ENCODE peak calls at places on chromosomes 3 and 15, in four cellular contexts. One of them, this sample, is unnamed.

GRCh38 chr3:27556854-27557253 is 72.7 kb upstream of the SLC4A7 start:
- DNase-seq in IMR-90: peak
- DNase-seq in K562: no peak
- DNase-seq in H1: no peak
- DNase-seq in this sample: no peak

GRCh38 chr15:89130194-89130593 is 41.9 kb downstream of the ABHD2 start:
- DNase-seq in IMR-90: no peak
- DNase-seq in K562: no peak
- DNase-seq in H1: no peak
- DNase-seq in this sample: no peak

GRCh38 chr3:20422391-20422790 is 236.4 kb upstream of the SGO1 start:
- DNase-seq in IMR-90: no peak
- DNase-seq in K562: no peak
- DNase-seq in H1: no peak
- DNase-seq in this sample: no peak

GRCh38 chr15:93253656-93254055 is 164.6 kb upstream of the RGMA start:
- DNase-seq in IMR-90: no peak
- DNase-seq in K562: no peak
- DNase-seq in H1: no peak
- DNase-seq in this sample: no peak

GRCh38 chr3:31196881-31197364 is 302.5 kb upstream of the GADL1 start:
- DNase-seq in IMR-90: peak
- DNase-seq in K562: no peak
- DNase-seq in H1: no peak
- DNase-seq in this sample: no peak

GRCh38 chr3:162338514-162338913 is 841.9 kb downstream of the OTOL1 start:
- DNase-seq in IMR-90: peak
- DNase-seq in K562: no peak
- DNase-seq in H1: no peak
- DNase-seq in this sample: no peak

GRCh38 chr3:155744091-155744625 is 713 bp downstream of the PLCH1 start:
- DNase-seq in IMR-90: peak
- DNase-seq in K562: peak
- DNase-seq in H1: no peak
- DNase-seq in this sample: no peak

GRCh38 chr3:143433787-143434378 is 314.3 kb downstream of the CHST2 start:
- DNase-seq in IMR-90: no peak
- DNase-seq in K562: peak
- DNase-seq in H1: no peak
- DNase-seq in this sample: no peak

GRCh38 chr15:71471347-71471746 is 339.0 kb upstream of the NR2E3 start:
- DNase-seq in IMR-90: peak
- DNase-seq in K562: no peak
- DNase-seq in H1: no peak
- DNase-seq in this sample: no peak

GRCh38 chr15:85925649-85926237 is 131.0 kb upstream of the KLHL25 start:
- DNase-seq in IMR-90: no peak
- DNase-seq in K562: no peak
- DNase-seq in H1: no peak
- DNase-seq in this sample: no peak

GRCh38 chr3:133928136-133928893 is 32.6 kb upstream of the RAB6B start:
- DNase-seq in IMR-90: no peak
- DNase-seq in K562: no peak
- DNase-seq in H1: no peak
- DNase-seq in this sample: no peak

GRCh38 chr15:81948142-81948709 is 97.6 kb downstream of the MEX3B start:
- DNase-seq in IMR-90: no peak
- DNase-seq in K562: peak
- DNase-seq in H1: no peak
- DNase-seq in this sample: no peak

GRCh38 chr15:41585140-41586047 is 26.4 kb downstream of the TYRO3 start:
- DNase-seq in IMR-90: peak
- DNase-seq in K562: no peak
- DNase-seq in H1: no peak
- DNase-seq in this sample: no peak

GRCh38 chr3:87413821-87414220 is 137.4 kb upstream of the POU1F1 start:
- DNase-seq in IMR-90: no peak
- DNase-seq in K562: no peak
- DNase-seq in H1: no peak
- DNase-seq in this sample: no peak

GRCh38 chr15:53974813-53975212 is 3.4 kb upstream of the UNC13C start:
- DNase-seq in IMR-90: no peak
- DNase-seq in K562: no peak
- DNase-seq in H1: no peak
- DNase-seq in this sample: no peak

GRCh38 chr15:52683585-52683984 is 4.4 kb upstream of the ATOSA start:
- DNase-seq in IMR-90: no peak
- DNase-seq in K562: no peak
- DNase-seq in H1: no peak
- DNase-seq in this sample: peak

GRCh38 chr3:153980252-153980590 is 141.0 kb upstream of the ARHGEF26 start:
- DNase-seq in IMR-90: no peak
- DNase-seq in K562: peak
- DNase-seq in H1: no peak
- DNase-seq in this sample: no peak
- TF ChIP-seq CHD1 in IMR-90: no peak
- TF ChIP-seq CHD1 in K562: no peak
- TF ChIP-seq CHD1 in H1: no peak
- TF ChIP-seq CHD1 in this sample: no peak

GRCh38 chr15:90960316-90961091 is 5.8 kb downstream of the RCCD1 start:
- DNase-seq in IMR-90: no peak
- DNase-seq in K562: no peak
- DNase-seq in H1: no peak
- DNase-seq in this sample: no peak
- TF ChIP-seq RFX5 in IMR-90: no peak
- TF ChIP-seq RFX5 in K562: no peak
- TF ChIP-seq RFX5 in H1: no peak
- TF ChIP-seq RFX5 in this sample: no peak

GRCh38 chr3:71652786-71653419 is 69.4 kb upstream of the FOXP1 start:
- DNase-seq in IMR-90: peak
- DNase-seq in K562: peak
- DNase-seq in H1: no peak
- DNase-seq in this sample: peak
- TF ChIP-seq CEBPB in IMR-90: no peak
- TF ChIP-seq CEBPB in K562: no peak
- TF ChIP-seq CEBPB in H1: no peak
- TF ChIP-seq CEBPB in this sample: no peak

DNA sequence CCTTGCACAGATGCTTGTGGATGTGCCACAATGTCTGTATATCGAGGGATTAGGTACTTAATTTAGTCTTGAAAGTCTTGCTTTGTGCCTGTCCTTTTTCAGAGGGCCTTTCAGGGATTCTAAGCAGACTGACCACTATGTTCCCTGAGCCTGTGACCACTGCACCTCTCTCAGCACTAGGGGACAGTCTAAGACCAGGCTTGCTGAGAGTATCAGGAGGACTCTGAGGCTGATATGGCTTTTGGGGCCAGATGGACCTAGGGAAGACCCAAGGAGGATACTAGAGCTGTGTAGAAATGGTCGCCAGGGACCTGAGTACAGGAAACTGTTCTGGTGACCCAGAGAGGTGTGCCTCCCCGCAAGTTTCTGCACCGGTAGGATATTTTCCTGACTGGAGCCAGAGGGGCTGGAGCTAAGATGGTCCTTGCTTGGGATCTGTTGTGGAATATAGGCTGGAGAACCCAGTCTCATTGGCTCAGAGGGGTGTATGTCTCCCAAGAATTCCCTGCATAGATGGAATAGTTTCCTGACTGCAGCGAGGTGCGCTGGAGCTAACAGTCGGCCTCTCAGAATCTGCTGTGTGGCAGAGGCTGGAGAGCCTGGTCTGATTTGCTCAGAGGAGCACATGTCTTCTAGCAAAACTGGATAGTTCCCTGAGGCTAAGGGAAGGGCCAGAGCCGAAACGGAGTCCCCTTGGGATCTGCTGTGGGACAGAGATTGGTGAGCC is 213.2 kb upstream of the DCBLD2 start:
- DNase-seq in IMR-90: peak
- DNase-seq in K562: no peak
- DNase-seq in H1: peak
- DNase-seq in this sample: no peak
- TF ChIP-seq CHD1 in IMR-90: no peak
- TF ChIP-seq CHD1 in K562: no peak
- TF ChIP-seq CHD1 in H1: no peak
- TF ChIP-seq CHD1 in this sample: no peak

GRCh38 chr3:113247051-113247450 is 35.7 kb downstream of the BOC start:
- DNase-seq in IMR-90: no peak
- DNase-seq in K562: no peak
- DNase-seq in H1: no peak
- DNase-seq in this sample: no peak

GRCh38 chr3:113247664-113248458 is 36.5 kb downstream of the BOC start:
- DNase-seq in IMR-90: no peak
- DNase-seq in K562: no peak
- DNase-seq in H1: no peak
- DNase-seq in this sample: no peak

GRCh38 chr3:113243846-113244245 is 32.5 kb downstream of the BOC start:
- DNase-seq in IMR-90: no peak
- DNase-seq in K562: no peak
- DNase-seq in H1: no peak
- DNase-seq in this sample: no peak

GRCh38 chr3:113243071-113243470 is 31.7 kb downstream of the BOC start:
- DNase-seq in IMR-90: no peak
- DNase-seq in K562: no peak
- DNase-seq in H1: no peak
- DNase-seq in this sample: no peak

GRCh38 chr3:113245775-113246174 is 34.4 kb downstream of the BOC start:
- DNase-seq in IMR-90: peak
- DNase-seq in K562: no peak
- DNase-seq in H1: no peak
- DNase-seq in this sample: no peak
- TF ChIP-seq RFX5 in IMR-90: no peak
- TF ChIP-seq RFX5 in K562: no peak
- TF ChIP-seq RFX5 in H1: no peak
- TF ChIP-seq RFX5 in this sample: no peak

DNA sequence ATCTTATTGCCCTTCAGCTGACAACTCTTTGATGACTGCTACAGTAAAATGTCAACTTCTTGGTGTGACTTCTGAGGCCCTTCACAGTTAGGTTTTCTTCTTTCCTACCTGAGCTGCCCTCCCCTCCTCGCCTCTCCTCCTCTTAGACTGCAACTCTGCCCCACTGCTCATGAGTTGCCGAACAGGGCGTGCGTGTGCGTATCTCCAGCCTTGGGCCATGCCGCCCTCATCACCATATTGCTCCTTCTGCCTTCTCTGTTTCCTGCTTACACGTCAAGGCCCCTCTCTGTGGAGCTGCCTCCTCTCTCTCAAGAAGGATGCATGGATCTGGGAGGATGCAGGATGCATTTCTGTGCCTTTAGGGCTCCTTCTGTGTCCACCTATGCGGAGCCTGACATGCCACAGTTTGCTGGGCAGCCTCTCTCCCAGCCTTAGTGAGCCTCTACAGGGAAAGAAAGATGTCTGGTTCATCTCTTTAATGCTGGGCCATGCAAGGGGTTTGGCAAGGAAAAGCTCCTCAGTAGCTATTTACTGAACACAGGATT is 205.9 kb downstream of the RPLP1 start:
- DNase-seq in IMR-90: no peak
- DNase-seq in K562: no peak
- DNase-seq in H1: no peak
- DNase-seq in this sample: no peak
- TF ChIP-seq CEBPB in IMR-90: no peak
- TF ChIP-seq CEBPB in K562: no peak
- TF ChIP-seq CEBPB in H1: no peak
- TF ChIP-seq CEBPB in this sample: no peak